ENCODE peak calls at places on chromosomes 11 and 22, in nine cellular contexts. X, C, Z, R, T, D, K, A and U are unnamed samples. For H3K27me3, the result is how much of the 10 kb centered on the place peaks cover.

GRCh38 chr11:65219930-65220213 is 38.1 kb downstream of the CAPN1 start:
- DNase-seq in X (no peak), C (no peak), Z (peak), R (no peak), T (no peak), D (no peak), K (peak), A (peak), U (no peak)

GRCh38 chr11:101759771-101760450 is 154.9 kb upstream of the CEP126 start:
- DNase-seq in X (peak), C (no peak), Z (no peak), R (no peak), T (no peak), D (no peak), K (no peak), A (no peak), U (no peak)

GRCh38 chr11:62295504-62295903 is 3.4 kb downstream of the SCGB1D4 start:
- DNase-seq in X (peak), C (peak), Z (no peak), R (no peak), T (no peak), D (no peak), K (no peak), A (peak), U (no peak)

GRCh38 chr11:43399983-43400630 is 41.4 kb downstream of the TTC17 start:
- DNase-seq in X (peak), C (no peak), Z (no peak), R (no peak), T (no peak), D (no peak), K (no peak), A (peak), U (no peak)

GRCh38 chr22:33350961-33351360 is 292.8 kb upstream of the SYN3 start:
- DNase-seq in X (no peak), C (no peak), Z (no peak), R (no peak), T (no peak), D (no peak), K (no peak), A (no peak), U (no peak)

GRCh38 chr11:18772211-18772610 is 19.4 kb downstream of the PTPN5 start:
- DNase-seq in X (peak), C (no peak), Z (no peak), R (no peak), T (no peak), D (no peak), K (no peak), A (no peak), U (no peak)

GRCh38 chr11:60971520-60971919 is at the start of gene CD6:
- DNase-seq in X (no peak), C (no peak), Z (no peak), R (no peak), T (peak), D (no peak), K (peak), A (no peak), U (no peak)

GRCh38 chr11:61111786-61112517 is 9.7 kb downstream of the CD5 start:
- DNase-seq in X (no peak), C (no peak), Z (no peak), R (no peak), T (no peak), D (no peak), K (peak), A (no peak), U (no peak)

GRCh38 chr11:37504066-37504611 is 906.1 kb upstream of the RAG2 start:
- DNase-seq in X (peak), C (no peak), Z (no peak), R (no peak), T (no peak), D (no peak), K (no peak), A (peak), U (no peak)

GRCh38 chr11:106990322-106990721 is 28.0 kb downstream of the GUCY1A2 start:
- DNase-seq in X (no peak), C (no peak), Z (no peak), R (no peak), T (no peak), D (no peak), K (peak), A (no peak), U (peak)

GRCh38 chr11:8006349-8006977 is 19.3 kb downstream of the EIF3F start:
- DNase-seq in X (peak), C (peak), Z (peak), R (no peak), T (peak), D (peak), K (no peak), A (peak), U (peak)

GRCh38 chr11:130879836-130880235 is 36.4 kb downstream of the SNX19 start:
- DNase-seq in X (no peak), C (no peak), Z (no peak), R (no peak), T (no peak), D (no peak), K (no peak), A (no peak), U (no peak)

GRCh38 chr22:47189056-47189916 is 426.8 kb downstream of the TBC1D22A start:
- DNase-seq in X (no peak), C (no peak), Z (peak), R (no peak), T (no peak), D (no peak), K (peak), A (no peak), U (no peak)

GRCh38 chr11:70798296-70798695 is 400.0 kb downstream of the CTTN start:
- DNase-seq in X (no peak), C (no peak), Z (no peak), R (no peak), T (no peak), D (no peak), K (peak), A (no peak), U (no peak)

GRCh38 chr11:33708970-33709369 is 8.3 kb upstream of the C11orf91 start:
- DNase-seq in X (peak), C (no peak), Z (no peak), R (no peak), T (no peak), D (no peak), K (no peak), A (no peak), U (no peak)

GRCh38 chr22:28773461-28773867 is 969 bp downstream of the CCDC117 start:
- DNase-seq in X (peak), C (no peak), Z (no peak), R (no peak), T (no peak), D (no peak), K (no peak), A (peak), U (no peak)

GRCh38 chr22:30296324-30296723 is 7.0 kb upstream of the CASTOR1 start:
- DNase-seq in X (no peak), C (no peak), Z (no peak), R (no peak), T (no peak), D (no peak), K (no peak), A (no peak), U (no peak)

GRCh38 chr11:95284057-95285052 is 53.4 kb upstream of the SESN3 start:
- DNase-seq in X (no peak), C (no peak), Z (no peak), R (no peak), T (no peak), D (no peak), K (no peak), A (peak), U (no peak)

GRCh38 chr11:104073950-104074349 is 37.5 kb downstream of the DDI1 start:
- DNase-seq in X (peak), C (no peak), Z (no peak), R (no peak), T (no peak), D (no peak), K (no peak), A (peak), U (no peak)

GRCh38 chr11:11584446-11584810 is 37.4 kb downstream of the GALNT18 start:
- DNase-seq in X (peak), C (no peak), Z (no peak), R (peak), T (no peak), D (no peak), K (no peak), A (peak), U (no peak)

GRCh38 chr11:68546555-68546954 is 86.0 kb downstream of the PPP6R3 start:
- DNase-seq in X (peak), C (no peak), Z (no peak), R (no peak), T (no peak), D (no peak), K (no peak), A (peak), U (no peak)

GRCh38 chr11:108654994-108655631 is 9.8 kb upstream of the DDX10 start:
- DNase-seq in X (peak), C (peak), Z (peak), R (no peak), T (no peak), D (peak), K (no peak), A (peak), U (no peak)

GRCh38 chr11:73393479-73394415 is 17.5 kb downstream of the RELT start:
- DNase-seq in X (peak), C (peak), Z (peak), R (peak), T (peak), D (peak), K (peak), A (peak), U (peak)

GRCh38 chr11:39374963-39375698 is 2084.3 kb downstream of the LRRC4C start:
- DNase-seq in X (peak), C (no peak), Z (no peak), R (no peak), T (no peak), D (no peak), K (no peak), A (peak), U (no peak)

GRCh38 chr11:130905512-130905911 is 10.8 kb downstream of the SNX19 start:
- DNase-seq in X (no peak), C (no peak), Z (no peak), R (no peak), T (no peak), D (no peak), K (no peak), A (no peak), U (no peak)

GRCh38 chr22:30861688-30862552 is 106.7 kb downstream of the MORC2 start:
- DNase-seq in X (no peak), C (no peak), Z (no peak), R (no peak), T (no peak), D (peak), K (peak), A (no peak), U (no peak)

GRCh38 chr11:83047515-83048225 is 24.0 kb downstream of the RAB30 start:
- DNase-seq in X (peak), C (no peak), Z (no peak), R (no peak), T (no peak), D (no peak), K (no peak), A (peak), U (no peak)

GRCh38 chr22:42844756-42845155 is 12.3 kb downstream of the ARFGAP3 start:
- DNase-seq in X (peak), C (no peak), Z (no peak), R (no peak), T (no peak), D (no peak), K (no peak), A (no peak), U (no peak)

GRCh38 chr22:39524089-39524752 is 3.9 kb downstream of the ATF4 start:
- DNase-seq in X (no peak), C (no peak), Z (no peak), R (no peak), T (no peak), D (no peak), K (no peak), A (no peak), U (no peak)

GRCh38 chr22:34804588-34804987 is 261.4 kb upstream of the ISX start:
- DNase-seq in X (no peak), C (no peak), Z (no peak), R (no peak), T (no peak), D (no peak), K (no peak), A (no peak), U (no peak)

GRCh38 chr22:19750666-19751490 is 9.7 kb upstream of the TBX1 start:
- DNase-seq in X (peak), C (no peak), Z (no peak), R (no peak), T (no peak), D (no peak), K (no peak), A (peak), U (no peak)

GRCh38 chr11:33842236-33842915 is 49.5 kb downstream of the LMO2 start:
- DNase-seq in X (no peak), C (no peak), Z (no peak), R (no peak), T (no peak), D (no peak), K (no peak), A (no peak), U (no peak)

GRCh38 chr11:117881217-117881616 is 4.8 kb upstream of the FXYD6 start:
- DNase-seq in X (no peak), C (no peak), Z (no peak), R (peak), T (no peak), D (no peak), K (no peak), A (no peak), U (no peak)

GRCh38 chr22:41512421-41513194 is 31.7 kb downstream of the POLR3H start:
- DNase-seq in X (peak), C (peak), Z (no peak), R (no peak), T (no peak), D (no peak), K (no peak), A (peak), U (peak)

GRCh38 chr11:44562836-44563460 is 2.5 kb upstream of the CD82 start:
- DNase-seq in X (no peak), C (no peak), Z (no peak), R (no peak), T (no peak), D (no peak), K (no peak), A (no peak), U (no peak)

GRCh38 chr11:125188021-125188420 is 23.5 kb downstream of the PKNOX2 start:
- DNase-seq in X (peak), C (no peak), Z (no peak), R (no peak), T (no peak), D (no peak), K (no peak), A (peak), U (no peak)

GRCh38 chr11:21927628-21928027 is 265.3 kb upstream of the ANO5 start:
- DNase-seq in X (no peak), C (no peak), Z (no peak), R (no peak), T (no peak), D (no peak), K (no peak), A (no peak), U (no peak)

GRCh38 chr11:26930518-26931247 is 63.2 kb upstream of the FIBIN start:
- DNase-seq in X (peak), C (no peak), Z (no peak), R (no peak), T (no peak), D (no peak), K (no peak), A (peak), U (no peak)
- TF ChIP-seq CTCF in X (no peak), C (no peak), Z (no peak), R (no peak), T (no peak), D (no peak), K (no peak), A (no peak), U (no peak)

DNA sequence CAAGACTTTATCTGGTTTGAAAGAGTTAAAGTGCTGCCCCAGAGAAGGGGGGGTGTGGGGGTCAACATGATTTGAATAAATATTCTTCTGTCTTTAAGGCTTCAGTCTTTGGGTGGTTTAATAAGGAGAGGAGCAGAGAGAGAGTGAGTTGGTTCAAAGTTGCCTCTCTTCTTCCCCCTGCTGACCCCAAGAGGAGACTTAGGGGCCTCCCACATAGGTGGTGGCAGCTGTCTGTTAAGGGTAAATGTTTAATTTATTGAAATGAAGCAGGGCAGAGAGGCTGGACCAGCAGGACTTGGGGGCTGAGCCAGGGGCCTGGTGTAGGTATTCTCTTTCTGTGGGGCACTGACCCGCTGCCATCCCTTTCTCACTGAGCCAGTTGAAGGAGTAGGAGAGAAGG is 5.5 kb downstream of the POU2F3 start:
- DNase-seq in X (no peak), C (no peak), Z (no peak), R (no peak), T (no peak), D (no peak), K (peak), A (no peak), U (no peak)
- H3K27me3 ChIP-seq in X (half or more), C (under half), Z (under half), R (under half), T (under half), D (under half), K (half or more), A (under half), U (half or more)

GRCh38 chr11:35056391-35057093 is 82.4 kb upstream of the CD44 start:
- DNase-seq in X (peak), C (no peak), Z (no peak), R (no peak), T (no peak), D (no peak), K (no peak), A (peak), U (no peak)
- TF ChIP-seq CTCF in X (no peak), C (no peak), Z (no peak), R (no peak), T (no peak), D (no peak), K (no peak), A (no peak), U (no peak)

DNA sequence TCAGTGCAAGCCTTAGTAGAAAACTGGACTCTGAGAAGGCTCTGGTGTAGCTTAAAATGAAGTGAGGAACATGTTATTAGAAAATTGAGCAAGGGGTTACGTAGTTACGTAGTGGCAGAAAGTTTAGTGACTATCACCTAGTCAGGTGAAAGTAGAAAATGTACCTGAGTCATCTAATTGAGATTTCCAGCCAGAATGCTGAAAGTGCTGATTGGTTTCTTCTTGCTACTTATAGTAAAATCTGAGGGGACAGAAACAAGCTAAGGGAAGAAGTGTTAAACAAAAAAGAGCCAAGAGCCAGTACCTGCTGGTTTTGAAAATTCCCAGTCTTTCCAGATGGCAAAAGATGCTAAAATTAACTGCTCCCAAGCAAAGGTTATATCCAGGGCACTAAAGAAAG is 29.4 kb downstream of the ZNF280B start:
- DNase-seq in X (no peak), C (no peak), Z (no peak), R (no peak), T (no peak), D (no peak), K (no peak), A (no peak), U (no peak)
- H3K27me3 ChIP-seq in X (under half), C (under half), Z (under half), R (under half), T (under half), D (under half), K (under half), A (under half), U (under half)

DNA sequence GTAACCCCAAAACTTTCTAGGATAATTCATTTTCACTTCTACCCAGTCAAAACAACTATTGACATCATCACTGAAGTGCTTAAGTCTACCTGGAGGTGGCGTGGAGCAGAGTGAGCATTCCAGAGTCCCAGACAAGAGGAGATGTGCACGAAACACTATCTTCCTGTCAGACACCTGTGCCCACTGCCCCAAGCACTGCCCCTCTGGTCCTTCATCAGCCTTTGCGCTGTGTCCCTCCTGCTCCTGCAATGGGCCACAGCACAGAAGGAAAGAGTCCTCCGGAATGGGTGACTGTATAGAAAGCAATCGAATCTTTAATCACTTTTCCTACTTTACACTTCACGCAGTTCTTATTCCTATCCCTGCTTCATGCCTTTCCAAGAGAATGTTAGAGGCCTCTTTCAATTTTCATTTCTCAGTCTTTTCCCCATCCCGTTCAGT is 512 bp upstream of the GRIA4 start:
- DNase-seq in X (peak), C (no peak), Z (no peak), R (no peak), T (no peak), D (no peak), K (peak), A (no peak), U (no peak)
- TF ChIP-seq CTCF in X (peak), C (no peak), Z (no peak), R (peak), T (no peak), D (no peak), K (no peak), A (no peak), U (no peak)

DNA sequence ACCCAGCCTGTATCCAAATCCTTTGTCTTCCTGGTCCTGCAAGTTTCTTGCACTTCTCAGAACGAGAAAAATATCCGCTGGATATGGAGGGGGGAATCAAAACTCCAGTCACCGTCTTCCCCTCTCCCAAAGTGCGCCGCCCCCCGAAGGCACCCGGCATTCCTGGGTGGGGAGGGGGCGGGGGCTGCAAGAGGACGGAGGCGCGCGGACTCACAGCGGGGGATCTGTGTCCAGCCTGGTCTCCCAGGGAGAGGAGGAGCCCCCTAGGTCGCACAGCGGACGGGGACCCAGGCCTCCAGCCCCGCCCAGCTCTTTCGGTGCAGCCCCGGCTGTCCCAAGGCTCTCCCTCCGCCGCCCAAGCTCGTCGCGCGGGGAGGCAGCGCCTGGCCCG is 2.1 kb upstream of the WNT11 start:
- DNase-seq in X (no peak), C (no peak), Z (no peak), R (no peak), T (no peak), D (no peak), K (no peak), A (no peak), U (no peak)
- H3K27me3 ChIP-seq in X (half or more), C (under half), Z (under half), R (under half), T (under half), D (half or more), K (half or more), A (half or more), U (under half)